ENCODE peak calls at places on chromosomes 4 and X, in six cellular contexts. X is T-helper 1 cell, Z is AG08395, H is mammary epithelial cell, V is hippocampal formation, G is RWPE2. F is an unnamed sample.
A peak's percentile ranks its signal among the peaks of the same experiment; 100 is the strongest.

GRCh38 chr4:143346208-143346607 is 9.5 kb downstream of the GAB1 start:
- DNase-seq in G (peak; percentile 78), H (peak; percentile 95), Z (no peak), X (no peak), V (no peak), F (no peak)

GRCh38 chrX:142663330-142664095 is 362.2 kb upstream of the SPANXN4 start:
- DNase-seq in G (no peak), H (no peak), X (no peak), Z (no peak), V (no peak), F (no peak)

GRCh38 chr4:94974773-94975172 is 217.0 kb downstream of the BMPR1B start:
- DNase-seq in H (peak; percentile 17), Z (peak; percentile 35), V (no peak), G (no peak), X (no peak), F (peak; percentile 78)

GRCh38 chr4:133151301-133151680 is 2.2 kb downstream of the PCDH10 start:
- DNase-seq in G (no peak), H (no peak), Z (no peak), V (no peak), X (no peak), F (no peak)

GRCh38 chrX:67543818-67544217 is at the start of gene AR:
- DNase-seq in Z (peak; percentile 15), H (no peak), G (no peak), X (no peak), V (no peak), F (peak; percentile 53)

GRCh38 chr4:183600189-183600685 is 58.7 kb downstream of the RWDD4 start:
- DNase-seq in V (no peak), H (no peak), X (no peak), Z (peak; percentile 19), G (no peak), F (peak; percentile 22)

GRCh38 chrX:16445166-16445752 is 204.7 kb upstream of the S100G start:
- DNase-seq in Z (peak; percentile 35), H (peak; percentile 20), X (peak; percentile 2), V (no peak), G (no peak), F (peak; percentile 47)

GRCh38 chr4:181597766-181598165 is 645.4 kb upstream of the TENM3 start:
- DNase-seq in G (no peak), Z (no peak), X (no peak), V (no peak), H (peak; percentile 4), F (no peak)

GRCh38 chr4:76772498-76773106 is 125.3 kb downstream of the SOWAHB start:
- DNase-seq in V (no peak), Z (peak; percentile 42), X (no peak), G (no peak), H (no peak), F (peak; percentile 81)

GRCh38 chr4:148007303-148007702 is 275.4 kb downstream of the ARHGAP10 start:
- DNase-seq in X (no peak), Z (peak; percentile 90), H (peak; percentile 98), G (peak; percentile 66), V (no peak), F (peak; percentile 98)

GRCh38 chr4:111839186-111839585 is 306.1 kb upstream of the FAM241A start:
- DNase-seq in H (no peak), V (peak; percentile 11), G (no peak), Z (no peak), X (no peak), F (no peak)

GRCh38 chr4:58749206-58749605 is 1639.0 kb upstream of the IGFBP7 start:
- DNase-seq in H (no peak), Z (no peak), X (no peak), G (no peak), V (no peak), F (no peak)

GRCh38 chrX:42839632-42840031 is 61.7 kb upstream of the PPP1R2C start:
- DNase-seq in Z (no peak), H (no peak), V (no peak), X (no peak), G (no peak), F (no peak)

GRCh38 chr4:79913581-79913980 is 159.4 kb downstream of the ANTXR2 start:
- DNase-seq in Z (peak; percentile 43), X (no peak), V (no peak), G (no peak), H (peak; percentile 16), F (peak; percentile 57)

GRCh38 chrX:80812176-80812575 is 2.5 kb upstream of the BRWD3 start:
- DNase-seq in H (peak; percentile 11), G (no peak), X (peak; percentile 13), V (no peak), Z (peak; percentile 29), F (peak; percentile 65)

GRCh38 chr4:74018116-74018515 is 19.6 kb upstream of the CXCL5 start:
- DNase-seq in G (no peak), H (no peak), X (no peak), Z (no peak), V (no peak), F (no peak)

GRCh38 chrX:95675794-95676193 is 1008.8 kb upstream of the DIAPH2 start:
- DNase-seq in V (no peak), X (no peak), Z (no peak), H (peak; percentile 20), G (no peak), F (no peak)

GRCh38 chr4:74503580-74503979 is 58.6 kb downstream of the AREG start:
- DNase-seq in G (no peak), V (no peak), X (no peak), H (peak; percentile 80), Z (no peak), F (peak; percentile 51)

GRCh38 chr4:40478215-40478614 is 143.1 kb downstream of the CHRNA9 start:
- DNase-seq in Z (no peak), H (no peak), V (no peak), G (no peak), X (no peak), F (no peak)

GRCh38 chr4:139458999-139459398 is 5.1 kb downstream of the RAB33B start:
- DNase-seq in G (no peak), V (no peak), Z (no peak), H (peak; percentile 47), X (no peak), F (no peak)

GRCh38 chr4:16887887-16888286 is 10.6 kb downstream of the LDB2 start:
- DNase-seq in G (no peak), V (no peak), X (no peak), Z (no peak), H (no peak), F (no peak)